ENCODE peak calls at places on chromosome 1, in five cellular contexts. O, W, E, A and R are unnamed samples.

GRCh38 chr1:15172405-15173259 is 19.1 kb downstream of the TMEM51 start:
- DNase-seq in O (no peak), W (no peak), E (no peak), A (peak), R (no peak)

GRCh38 chr1:53372501-53372951 is 44.7 kb upstream of the LRP8 start:
- DNase-seq in O (no peak), W (no peak), E (no peak), A (no peak), R (no peak)

GRCh38 chr1:6447818-6448748 is 17.9 kb downstream of the TNFRSF25 start:
- DNase-seq in O (peak), W (no peak), E (peak), A (peak), R (peak)

GRCh38 chr1:147669475-147670318 is 627 bp downstream of the ACP6 start:
- DNase-seq in O (no peak), W (no peak), E (no peak), A (peak), R (peak)

GRCh38 chr1:70504176-70504820 is 93.2 kb downstream of the CTH start:
- DNase-seq in O (no peak), W (peak), E (no peak), A (peak), R (peak)

GRCh38 chr1:222329493-222330045 is 218.3 kb downstream of the HHIPL2 start:
- DNase-seq in O (peak), W (no peak), E (no peak), A (no peak), R (no peak)

GRCh38 chr1:233368106-233368783 is 40.7 kb downstream of the MAP3K21 start:
- DNase-seq in O (no peak), W (no peak), E (no peak), A (no peak), R (no peak)

GRCh38 chr1:77543822-77544448 is 138.5 kb downstream of the ZZZ3 start:
- DNase-seq in O (no peak), W (no peak), E (no peak), A (no peak), R (no peak)

GRCh38 chr1:224068458-224068770 is 45.5 kb upstream of the FBXO28 start:
- DNase-seq in O (no peak), W (no peak), E (no peak), A (no peak), R (no peak)

GRCh38 chr1:85952460-85952859 is 204.1 kb downstream of the COL24A1 start:
- DNase-seq in O (no peak), W (no peak), E (no peak), A (no peak), R (no peak)

GRCh38 chr1:36136535-36136934 is 11.5 kb upstream of the COL8A2 start:
- DNase-seq in O (no peak), W (no peak), E (no peak), A (no peak), R (no peak)

GRCh38 chr1:240046000-240046399 is 45.7 kb upstream of the FMN2 start:
- DNase-seq in O (no peak), W (no peak), E (no peak), A (no peak), R (no peak)

GRCh38 chr1:237054313-237054712 is 12.3 kb downstream of the RYR2 start:
- DNase-seq in O (no peak), W (no peak), E (no peak), A (no peak), R (no peak)

GRCh38 chr1:115291731-115292130 is 46.3 kb downstream of the NGF start:
- DNase-seq in O (no peak), W (no peak), E (no peak), A (no peak), R (no peak)

GRCh38 chr1:110123224-110123623 is 11.0 kb downstream of the UBL4B start:
- DNase-seq in O (no peak), W (no peak), E (no peak), A (no peak), R (no peak)

GRCh38 chr1:93483606-93484005 is 35.7 kb downstream of the FNBP1L start:
- DNase-seq in O (no peak), W (no peak), E (no peak), A (no peak), R (no peak)

GRCh38 chr1:84889437-84889836 is 3.6 kb downstream of the LPAR3 start:
- DNase-seq in O (no peak), W (no peak), E (no peak), A (no peak), R (no peak)

GRCh38 chr1:35369922-35370671 is 101.6 kb downstream of the ZMYM4 start:
- DNase-seq in O (no peak), W (no peak), E (no peak), A (no peak), R (peak)

GRCh38 chr1:55233149-55233777 is 18.1 kb upstream of the USP24 start:
- DNase-seq in O (no peak), W (no peak), E (no peak), A (peak), R (no peak)

GRCh38 chr1:214281902-214282695 is 1.1 kb downstream of the SMYD2 start:
- DNase-seq in O (peak), W (no peak), E (no peak), A (peak), R (peak)

GRCh38 chr1:53547321-53547720 is 88.1 kb downstream of the DMRTB1 start:
- DNase-seq in O (no peak), W (no peak), E (no peak), A (no peak), R (no peak)

GRCh38 chr1:153404768-153405167 is 11.6 kb upstream of the S100A7A start:
- DNase-seq in O (peak), W (no peak), E (peak), A (peak), R (peak)

GRCh38 chr1:9181990-9182783 is 52.4 kb upstream of the H6PD start:
- DNase-seq in O (no peak), W (no peak), E (no peak), A (peak), R (no peak)

GRCh38 chr1:118116909-118117308 is 68.1 kb downstream of the SPAG17 start:
- DNase-seq in O (no peak), W (no peak), E (no peak), A (peak), R (no peak)

GRCh38 chr1:79215311-79215710 is 208.8 kb upstream of the ADGRL4 start:
- DNase-seq in O (no peak), W (no peak), E (no peak), A (no peak), R (no peak)

GRCh38 chr1:155293086-155293749 is 8.0 kb downstream of the PKLR start:
- DNase-seq in O (no peak), W (no peak), E (no peak), A (no peak), R (no peak)

DNA sequence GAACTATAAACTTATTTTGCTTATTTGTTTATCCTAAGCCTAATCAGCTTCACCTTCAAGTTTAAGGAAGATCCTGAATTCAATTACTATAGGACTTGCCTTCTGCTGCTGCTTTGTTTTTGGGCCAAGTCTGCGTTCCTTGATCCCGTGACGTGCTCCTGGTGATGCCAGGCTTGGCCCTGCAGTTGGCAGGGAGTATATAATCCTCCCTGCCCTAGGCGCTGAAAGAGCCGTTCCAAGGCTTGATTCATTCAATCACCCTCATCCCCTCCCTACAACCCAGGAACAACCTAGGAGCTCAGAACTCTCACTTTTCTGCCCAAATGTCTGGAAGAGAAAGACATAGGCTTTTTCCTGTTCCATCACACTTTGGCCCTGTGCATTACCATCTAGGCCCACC is 12.4 kb upstream of the LRRN2 start:
- DNase-seq in O (no peak), W (no peak), E (no peak), A (no peak), R (no peak)
- TF ChIP-seq CEBPB in O (no peak), W (no peak), E (no peak), A (no peak), R (no peak)

GRCh38 chr1:168469690-168470089 is 74.1 kb downstream of the XCL2 start:
- DNase-seq in O (peak), W (no peak), E (no peak), A (no peak), R (peak)
- TF ChIP-seq JUND in O (peak), W (no peak), E (no peak), A (no peak), R (peak)

DNA sequence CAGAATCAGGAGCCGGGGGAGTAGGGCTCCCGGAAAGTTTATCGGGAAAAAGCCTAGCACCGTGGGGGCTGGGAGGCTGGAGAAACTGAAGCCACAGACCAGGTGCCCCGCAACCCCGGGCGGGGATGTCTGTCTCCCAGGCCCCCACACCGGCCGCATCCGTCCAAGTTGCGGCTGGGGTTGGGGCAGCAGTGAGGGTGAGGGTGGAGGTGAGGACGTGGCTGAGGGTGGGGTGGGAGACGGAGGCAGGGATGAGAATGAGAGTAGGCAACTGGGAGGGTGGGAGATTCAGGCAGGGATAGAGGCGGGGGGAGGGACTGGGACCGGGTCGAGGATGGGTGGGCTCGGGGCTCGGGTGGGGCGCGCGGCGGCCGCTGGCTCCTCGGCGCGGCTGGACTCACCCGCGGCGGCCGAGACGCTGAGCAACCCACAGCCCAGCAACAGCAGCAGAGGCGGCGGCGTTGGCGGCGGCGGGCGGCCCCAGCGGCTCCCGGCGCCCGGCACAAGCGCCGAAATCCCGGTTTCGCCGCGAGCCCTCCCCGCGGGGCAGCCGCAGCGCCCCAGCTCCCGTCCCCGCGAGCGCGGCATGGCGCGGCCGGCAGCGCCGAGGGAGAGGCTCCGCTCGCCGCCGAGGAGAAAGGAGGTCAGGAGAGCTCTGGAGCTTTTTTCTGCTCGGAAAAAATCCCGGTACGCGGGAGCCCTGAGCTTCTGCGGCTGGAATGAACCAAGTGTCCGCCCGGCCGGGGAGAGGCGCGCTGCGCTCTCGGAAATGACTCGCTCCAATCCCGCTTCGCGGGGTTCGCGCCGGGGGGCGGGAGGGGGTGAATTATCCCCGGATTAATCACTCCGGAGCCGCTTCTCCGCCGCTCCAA is at the start of gene CSMD2:
- DNase-seq in O (no peak), W (no peak), E (no peak), A (no peak), R (no peak)
- TF ChIP-seq CEBPB in O (no peak), W (no peak), E (no peak), A (no peak), R (no peak)

GRCh38 chr1:59892836-59893811 is 33.4 kb downstream of the CYP2J2 start:
- DNase-seq in O (no peak), W (no peak), E (no peak), A (no peak), R (no peak)
- TF ChIP-seq JUND in O (no peak), W (no peak), E (no peak), A (no peak), R (no peak)

GRCh38 chr1:228986093-228986904 is 251.0 kb downstream of the RHOU start:
- DNase-seq in O (no peak), W (no peak), E (no peak), A (no peak), R (no peak)
- TF ChIP-seq CEBPB in O (no peak), W (no peak), E (no peak), A (no peak), R (no peak)

GRCh38 chr1:10761503-10762152 is 34.8 kb downstream of the CASZ1 start:
- DNase-seq in O (no peak), W (no peak), E (no peak), A (peak), R (no peak)
- TF ChIP-seq JUND in O (no peak), W (no peak), E (no peak), A (no peak), R (no peak)

DNA sequence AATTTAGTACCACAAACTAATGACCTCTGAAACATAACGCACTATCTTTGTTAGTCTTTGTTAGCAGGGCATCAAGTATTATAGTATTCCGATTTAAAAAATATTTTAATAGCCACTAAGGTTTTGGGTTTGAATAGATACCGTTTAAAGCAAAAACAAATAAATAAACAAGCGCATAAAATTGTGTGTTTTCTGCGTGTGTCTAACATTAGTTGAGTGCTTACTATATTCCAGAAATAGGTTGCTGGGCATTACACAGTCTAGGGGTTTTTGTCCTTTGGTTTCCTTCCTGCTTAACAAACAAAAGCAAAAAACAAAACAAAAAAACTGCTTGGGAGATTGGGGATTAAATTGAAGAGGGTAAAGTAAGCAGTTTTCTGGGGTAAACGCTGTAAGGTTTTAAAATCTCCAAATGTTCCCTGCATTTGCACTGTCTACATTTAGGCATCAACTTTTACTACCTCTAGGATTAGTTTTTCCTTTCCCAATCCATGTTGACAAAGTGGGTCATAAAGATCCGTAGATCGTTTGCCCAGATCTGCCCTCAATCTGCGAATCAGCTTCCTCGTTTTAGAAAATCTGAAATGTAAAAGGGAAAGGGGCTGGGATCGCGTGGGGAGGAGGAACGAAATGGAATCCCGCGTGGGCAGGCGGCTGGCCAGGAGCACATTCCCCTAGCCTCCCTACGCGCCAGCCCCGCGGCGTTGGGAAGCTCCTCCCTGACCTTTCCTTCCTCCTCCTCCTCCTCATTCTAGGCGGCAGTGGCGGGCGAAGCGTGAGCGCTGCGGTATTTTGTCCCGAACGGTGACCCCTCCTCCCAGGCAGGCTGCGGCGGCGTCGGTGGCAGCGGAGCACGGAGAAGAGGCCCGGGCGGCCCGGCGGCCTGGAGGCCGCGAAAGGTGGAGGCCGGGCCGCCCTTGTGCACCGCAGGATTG is at the start of gene KCTD3:
- DNase-seq in O (no peak), W (no peak), E (no peak), A (peak), R (peak)
- TF ChIP-seq CEBPB in O (no peak), W (no peak), E (no peak), A (no peak), R (no peak)

GRCh38 chr1:163897401-163898169 is 575.8 kb downstream of the NUF2 start:
- DNase-seq in O (no peak), W (no peak), E (no peak), A (no peak), R (no peak)
- TF ChIP-seq JUND in O (no peak), W (no peak), E (no peak), A (no peak), R (no peak)